ENCODE peak calls at places on chromosomes 2 and 18, in ten cellular contexts. One of them, this sample, is unnamed.

GRCh38 chr2:150619607-150620330 is 132.3 kb upstream of the RND3 start:
- DNase-seq in D341Med: no peak
- DNase-seq in DMS53: no peak
- DNase-seq in NCI-H1694: no peak
- DNase-seq in left ventricle myocardium superior: no peak
- DNase-seq in PC-9: peak
- DNase-seq in body of pancreas: no peak
- DNase-seq in fibroblast of villous mesenchyme: peak
- DNase-seq in activated effector memory CD4-positive, alpha-beta T cell treated with anti-CD3 and anti-CD28 coated beads, Interleukin-2, amount 50 U/mL, for 16 hours: no peak
- DNase-seq in Ammon's horn: no peak
- DNase-seq in this sample: no peak

GRCh38 chr2:160583823-160584537 is 90.4 kb upstream of the RBMS1 start:
- DNase-seq in D341Med: no peak
- DNase-seq in body of pancreas: no peak
- DNase-seq in NCI-H1694: no peak
- DNase-seq in Ammon's horn: no peak
- DNase-seq in activated effector memory CD4-positive, alpha-beta T cell treated with anti-CD3 and anti-CD28 coated beads, Interleukin-2, amount 50 U/mL, for 16 hours: no peak
- DNase-seq in left ventricle myocardium superior: no peak
- DNase-seq in DMS53: no peak
- DNase-seq in fibroblast of villous mesenchyme: no peak
- DNase-seq in PC-9: no peak
- DNase-seq in this sample: no peak

GRCh38 chr2:15666776-15667578 is 75.3 kb downstream of the DDX1 start:
- DNase-seq in DMS53: no peak
- DNase-seq in PC-9: no peak
- DNase-seq in fibroblast of villous mesenchyme: peak
- DNase-seq in Ammon's horn: no peak
- DNase-seq in NCI-H1694: no peak
- DNase-seq in body of pancreas: no peak
- DNase-seq in D341Med: no peak
- DNase-seq in left ventricle myocardium superior: no peak
- DNase-seq in activated effector memory CD4-positive, alpha-beta T cell treated with anti-CD3 and anti-CD28 coated beads, Interleukin-2, amount 50 U/mL, for 16 hours: no peak
- DNase-seq in this sample: no peak

GRCh38 chr2:236642584-236643291 is 73.1 kb downstream of the ACKR3 start:
- DNase-seq in Ammon's horn: no peak
- DNase-seq in activated effector memory CD4-positive, alpha-beta T cell treated with anti-CD3 and anti-CD28 coated beads, Interleukin-2, amount 50 U/mL, for 16 hours: no peak
- DNase-seq in PC-9: peak
- DNase-seq in body of pancreas: peak
- DNase-seq in left ventricle myocardium superior: peak
- DNase-seq in fibroblast of villous mesenchyme: peak
- DNase-seq in D341Med: no peak
- DNase-seq in DMS53: no peak
- DNase-seq in NCI-H1694: no peak
- DNase-seq in this sample: peak

GRCh38 chr2:235769046-235769445 is 275.2 kb downstream of the AGAP1 start:
- DNase-seq in Ammon's horn: no peak
- DNase-seq in D341Med: no peak
- DNase-seq in activated effector memory CD4-positive, alpha-beta T cell treated with anti-CD3 and anti-CD28 coated beads, Interleukin-2, amount 50 U/mL, for 16 hours: no peak
- DNase-seq in fibroblast of villous mesenchyme: no peak
- DNase-seq in NCI-H1694: no peak
- DNase-seq in body of pancreas: no peak
- DNase-seq in left ventricle myocardium superior: no peak
- DNase-seq in PC-9: no peak
- DNase-seq in DMS53: no peak
- DNase-seq in this sample: no peak

GRCh38 chr18:13433685-13434084 is 215.1 kb downstream of the LDLRAD4 start:
- DNase-seq in body of pancreas: no peak
- DNase-seq in fibroblast of villous mesenchyme: peak
- DNase-seq in NCI-H1694: no peak
- DNase-seq in left ventricle myocardium superior: no peak
- DNase-seq in DMS53: no peak
- DNase-seq in PC-9: no peak
- DNase-seq in activated effector memory CD4-positive, alpha-beta T cell treated with anti-CD3 and anti-CD28 coated beads, Interleukin-2, amount 50 U/mL, for 16 hours: no peak
- DNase-seq in Ammon's horn: no peak
- DNase-seq in D341Med: no peak
- DNase-seq in this sample: no peak

GRCh38 chr2:5453648-5454390 is 238.4 kb upstream of the SOX11 start:
- DNase-seq in fibroblast of villous mesenchyme: peak
- DNase-seq in Ammon's horn: no peak
- DNase-seq in PC-9: no peak
- DNase-seq in body of pancreas: no peak
- DNase-seq in activated effector memory CD4-positive, alpha-beta T cell treated with anti-CD3 and anti-CD28 coated beads, Interleukin-2, amount 50 U/mL, for 16 hours: no peak
- DNase-seq in left ventricle myocardium superior: no peak
- DNase-seq in NCI-H1694: no peak
- DNase-seq in D341Med: no peak
- DNase-seq in DMS53: no peak
- DNase-seq in this sample: no peak

GRCh38 chr2:38751847-38752410 is 768 bp upstream of the SRSF7 start:
- DNase-seq in Ammon's horn: no peak
- DNase-seq in NCI-H1694: no peak
- DNase-seq in body of pancreas: no peak
- DNase-seq in D341Med: no peak
- DNase-seq in activated effector memory CD4-positive, alpha-beta T cell treated with anti-CD3 and anti-CD28 coated beads, Interleukin-2, amount 50 U/mL, for 16 hours: no peak
- DNase-seq in fibroblast of villous mesenchyme: no peak
- DNase-seq in left ventricle myocardium superior: no peak
- DNase-seq in DMS53: peak
- DNase-seq in PC-9: no peak
- DNase-seq in this sample: no peak

GRCh38 chr2:241760301-241760771 is 16.3 kb upstream of the GAL3ST2 start:
- DNase-seq in fibroblast of villous mesenchyme: no peak
- DNase-seq in left ventricle myocardium superior: no peak
- DNase-seq in body of pancreas: no peak
- DNase-seq in DMS53: no peak
- DNase-seq in Ammon's horn: no peak
- DNase-seq in NCI-H1694: no peak
- DNase-seq in activated effector memory CD4-positive, alpha-beta T cell treated with anti-CD3 and anti-CD28 coated beads, Interleukin-2, amount 50 U/mL, for 16 hours: peak
- DNase-seq in D341Med: peak
- DNase-seq in PC-9: no peak
- DNase-seq in this sample: no peak

GRCh38 chr18:62044490-62045000 is 142.3 kb downstream of the PIGN start:
- DNase-seq in activated effector memory CD4-positive, alpha-beta T cell treated with anti-CD3 and anti-CD28 coated beads, Interleukin-2, amount 50 U/mL, for 16 hours: no peak
- DNase-seq in D341Med: no peak
- DNase-seq in left ventricle myocardium superior: no peak
- DNase-seq in DMS53: no peak
- DNase-seq in fibroblast of villous mesenchyme: no peak
- DNase-seq in Ammon's horn: no peak
- DNase-seq in body of pancreas: no peak
- DNase-seq in PC-9: no peak
- DNase-seq in NCI-H1694: no peak
- DNase-seq in this sample: no peak

GRCh38 chr18:52288403-52289004 is 51.5 kb upstream of the DCC start:
- DNase-seq in left ventricle myocardium superior: no peak
- DNase-seq in PC-9: no peak
- DNase-seq in NCI-H1694: peak
- DNase-seq in DMS53: peak
- DNase-seq in fibroblast of villous mesenchyme: no peak
- DNase-seq in Ammon's horn: no peak
- DNase-seq in activated effector memory CD4-positive, alpha-beta T cell treated with anti-CD3 and anti-CD28 coated beads, Interleukin-2, amount 50 U/mL, for 16 hours: no peak
- DNase-seq in D341Med: peak
- DNase-seq in body of pancreas: peak
- DNase-seq in this sample: peak

GRCh38 chr2:11123856-11124759 is 31.2 kb upstream of the SLC66A3 start:
- DNase-seq in DMS53: peak
- DNase-seq in activated effector memory CD4-positive, alpha-beta T cell treated with anti-CD3 and anti-CD28 coated beads, Interleukin-2, amount 50 U/mL, for 16 hours: peak
- DNase-seq in PC-9: peak
- DNase-seq in D341Med: peak
- DNase-seq in fibroblast of villous mesenchyme: peak
- DNase-seq in NCI-H1694: peak
- DNase-seq in body of pancreas: peak
- DNase-seq in left ventricle myocardium superior: peak
- DNase-seq in Ammon's horn: peak
- DNase-seq in this sample: peak

GRCh38 chr2:58521803-58522602 is 280.9 kb upstream of the FANCL start:
- DNase-seq in PC-9: no peak
- DNase-seq in Ammon's horn: no peak
- DNase-seq in DMS53: no peak
- DNase-seq in fibroblast of villous mesenchyme: no peak
- DNase-seq in body of pancreas: no peak
- DNase-seq in left ventricle myocardium superior: no peak
- DNase-seq in activated effector memory CD4-positive, alpha-beta T cell treated with anti-CD3 and anti-CD28 coated beads, Interleukin-2, amount 50 U/mL, for 16 hours: no peak
- DNase-seq in D341Med: peak
- DNase-seq in NCI-H1694: peak
- DNase-seq in this sample: no peak

GRCh38 chr2:30373881-30374302 is 73.2 kb upstream of the LCLAT1 start:
- DNase-seq in PC-9: peak
- DNase-seq in fibroblast of villous mesenchyme: peak
- DNase-seq in Ammon's horn: no peak
- DNase-seq in D341Med: no peak
- DNase-seq in NCI-H1694: no peak
- DNase-seq in left ventricle myocardium superior: no peak
- DNase-seq in activated effector memory CD4-positive, alpha-beta T cell treated with anti-CD3 and anti-CD28 coated beads, Interleukin-2, amount 50 U/mL, for 16 hours: no peak
- DNase-seq in body of pancreas: no peak
- DNase-seq in DMS53: no peak
- DNase-seq in this sample: no peak

GRCh38 chr2:230925443-230925878 is 419 bp upstream of the GPR55 start:
- DNase-seq in Ammon's horn: no peak
- DNase-seq in D341Med: no peak
- DNase-seq in activated effector memory CD4-positive, alpha-beta T cell treated with anti-CD3 and anti-CD28 coated beads, Interleukin-2, amount 50 U/mL, for 16 hours: peak
- DNase-seq in PC-9: no peak
- DNase-seq in fibroblast of villous mesenchyme: no peak
- DNase-seq in DMS53: no peak
- DNase-seq in body of pancreas: no peak
- DNase-seq in left ventricle myocardium superior: no peak
- DNase-seq in NCI-H1694: no peak
- DNase-seq in this sample: peak

GRCh38 chr2:36973320-36973719 is 7.0 kb upstream of the STRN start:
- DNase-seq in PC-9: no peak
- DNase-seq in body of pancreas: no peak
- DNase-seq in fibroblast of villous mesenchyme: no peak
- DNase-seq in D341Med: no peak
- DNase-seq in activated effector memory CD4-positive, alpha-beta T cell treated with anti-CD3 and anti-CD28 coated beads, Interleukin-2, amount 50 U/mL, for 16 hours: no peak
- DNase-seq in left ventricle myocardium superior: no peak
- DNase-seq in NCI-H1694: no peak
- DNase-seq in DMS53: no peak
- DNase-seq in Ammon's horn: no peak
- DNase-seq in this sample: no peak

GRCh38 chr2:65663831-65664407 is 231.5 kb upstream of the SPRED2 start:
- DNase-seq in fibroblast of villous mesenchyme: peak
- DNase-seq in DMS53: no peak
- DNase-seq in D341Med: no peak
- DNase-seq in NCI-H1694: no peak
- DNase-seq in activated effector memory CD4-positive, alpha-beta T cell treated with anti-CD3 and anti-CD28 coated beads, Interleukin-2, amount 50 U/mL, for 16 hours: no peak
- DNase-seq in PC-9: no peak
- DNase-seq in body of pancreas: no peak
- DNase-seq in Ammon's horn: no peak
- DNase-seq in left ventricle myocardium superior: no peak
- DNase-seq in this sample: no peak

GRCh38 chr2:145692971-145693478 is 1173.1 kb upstream of the ZEB2 start:
- DNase-seq in body of pancreas: no peak
- DNase-seq in NCI-H1694: peak
- DNase-seq in left ventricle myocardium superior: no peak
- DNase-seq in activated effector memory CD4-positive, alpha-beta T cell treated with anti-CD3 and anti-CD28 coated beads, Interleukin-2, amount 50 U/mL, for 16 hours: no peak
- DNase-seq in DMS53: no peak
- DNase-seq in fibroblast of villous mesenchyme: peak
- DNase-seq in D341Med: no peak
- DNase-seq in Ammon's horn: peak
- DNase-seq in PC-9: peak
- DNase-seq in this sample: no peak

GRCh38 chr2:168814046-168814445 is 11.6 kb downstream of the NOSTRIN start:
- DNase-seq in activated effector memory CD4-positive, alpha-beta T cell treated with anti-CD3 and anti-CD28 coated beads, Interleukin-2, amount 50 U/mL, for 16 hours: no peak
- DNase-seq in PC-9: no peak
- DNase-seq in Ammon's horn: no peak
- DNase-seq in fibroblast of villous mesenchyme: peak
- DNase-seq in NCI-H1694: no peak
- DNase-seq in left ventricle myocardium superior: no peak
- DNase-seq in DMS53: peak
- DNase-seq in D341Med: no peak
- DNase-seq in body of pancreas: no peak
- DNase-seq in this sample: no peak

GRCh38 chr2:69375494-69376353 is 11.3 kb downstream of the GFPT1 start:
- DNase-seq in PC-9: no peak
- DNase-seq in NCI-H1694: peak
- DNase-seq in Ammon's horn: no peak
- DNase-seq in body of pancreas: no peak
- DNase-seq in activated effector memory CD4-positive, alpha-beta T cell treated with anti-CD3 and anti-CD28 coated beads, Interleukin-2, amount 50 U/mL, for 16 hours: no peak
- DNase-seq in fibroblast of villous mesenchyme: peak
- DNase-seq in D341Med: peak
- DNase-seq in DMS53: peak
- DNase-seq in left ventricle myocardium superior: no peak
- DNase-seq in this sample: no peak

GRCh38 chr2:118837621-118838020 is 9.8 kb downstream of the EN1 start:
- DNase-seq in PC-9: no peak
- DNase-seq in body of pancreas: no peak
- DNase-seq in activated effector memory CD4-positive, alpha-beta T cell treated with anti-CD3 and anti-CD28 coated beads, Interleukin-2, amount 50 U/mL, for 16 hours: no peak
- DNase-seq in fibroblast of villous mesenchyme: no peak
- DNase-seq in D341Med: no peak
- DNase-seq in NCI-H1694: no peak
- DNase-seq in DMS53: no peak
- DNase-seq in left ventricle myocardium superior: no peak
- DNase-seq in Ammon's horn: no peak
- DNase-seq in this sample: no peak

GRCh38 chr18:8107426-8107825 is 501.8 kb upstream of the RAB12 start:
- DNase-seq in left ventricle myocardium superior: no peak
- DNase-seq in body of pancreas: no peak
- DNase-seq in Ammon's horn: no peak
- DNase-seq in NCI-H1694: no peak
- DNase-seq in activated effector memory CD4-positive, alpha-beta T cell treated with anti-CD3 and anti-CD28 coated beads, Interleukin-2, amount 50 U/mL, for 16 hours: no peak
- DNase-seq in PC-9: no peak
- DNase-seq in fibroblast of villous mesenchyme: no peak
- DNase-seq in D341Med: no peak
- DNase-seq in DMS53: no peak
- DNase-seq in this sample: no peak

GRCh38 chr2:213157242-213157641 is 5.8 kb upstream of the IKZF2 start:
- DNase-seq in activated effector memory CD4-positive, alpha-beta T cell treated with anti-CD3 and anti-CD28 coated beads, Interleukin-2, amount 50 U/mL, for 16 hours: no peak
- DNase-seq in D341Med: no peak
- DNase-seq in body of pancreas: no peak
- DNase-seq in DMS53: no peak
- DNase-seq in left ventricle myocardium superior: no peak
- DNase-seq in Ammon's horn: no peak
- DNase-seq in fibroblast of villous mesenchyme: no peak
- DNase-seq in NCI-H1694: no peak
- DNase-seq in PC-9: no peak
- DNase-seq in this sample: no peak

GRCh38 chr18:42925036-42925435 is 190.4 kb downstream of the RIT2 start:
- DNase-seq in fibroblast of villous mesenchyme: peak
- DNase-seq in activated effector memory CD4-positive, alpha-beta T cell treated with anti-CD3 and anti-CD28 coated beads, Interleukin-2, amount 50 U/mL, for 16 hours: no peak
- DNase-seq in D341Med: no peak
- DNase-seq in Ammon's horn: no peak
- DNase-seq in left ventricle myocardium superior: no peak
- DNase-seq in DMS53: no peak
- DNase-seq in NCI-H1694: no peak
- DNase-seq in body of pancreas: no peak
- DNase-seq in PC-9: no peak
- DNase-seq in this sample: no peak

GRCh38 chr2:55296393-55296792 is 27.4 kb upstream of the MTIF2 start:
- DNase-seq in DMS53: no peak
- DNase-seq in D341Med: no peak
- DNase-seq in body of pancreas: no peak
- DNase-seq in left ventricle myocardium superior: no peak
- DNase-seq in fibroblast of villous mesenchyme: no peak
- DNase-seq in Ammon's horn: no peak
- DNase-seq in NCI-H1694: no peak
- DNase-seq in activated effector memory CD4-positive, alpha-beta T cell treated with anti-CD3 and anti-CD28 coated beads, Interleukin-2, amount 50 U/mL, for 16 hours: no peak
- DNase-seq in PC-9: no peak
- DNase-seq in this sample: no peak

GRCh38 chr18:46950064-46950656 is 32.8 kb downstream of the KATNAL2 start:
- DNase-seq in PC-9: no peak
- DNase-seq in activated effector memory CD4-positive, alpha-beta T cell treated with anti-CD3 and anti-CD28 coated beads, Interleukin-2, amount 50 U/mL, for 16 hours: no peak
- DNase-seq in left ventricle myocardium superior: no peak
- DNase-seq in DMS53: peak
- DNase-seq in NCI-H1694: peak
- DNase-seq in body of pancreas: no peak
- DNase-seq in D341Med: peak
- DNase-seq in Ammon's horn: no peak
- DNase-seq in fibroblast of villous mesenchyme: peak
- DNase-seq in this sample: no peak

GRCh38 chr2:40371525-40372277 is 80.2 kb downstream of the SLC8A1 start:
- DNase-seq in NCI-H1694: no peak
- DNase-seq in body of pancreas: peak
- DNase-seq in left ventricle myocardium superior: no peak
- DNase-seq in activated effector memory CD4-positive, alpha-beta T cell treated with anti-CD3 and anti-CD28 coated beads, Interleukin-2, amount 50 U/mL, for 16 hours: no peak
- DNase-seq in D341Med: peak
- DNase-seq in PC-9: no peak
- DNase-seq in fibroblast of villous mesenchyme: peak
- DNase-seq in DMS53: peak
- DNase-seq in Ammon's horn: peak
- DNase-seq in this sample: peak

GRCh38 chr2:156380117-156380645 is 47.7 kb upstream of the NR4A2 start:
- DNase-seq in DMS53: no peak
- DNase-seq in fibroblast of villous mesenchyme: no peak
- DNase-seq in body of pancreas: no peak
- DNase-seq in Ammon's horn: no peak
- DNase-seq in NCI-H1694: no peak
- DNase-seq in left ventricle myocardium superior: no peak
- DNase-seq in D341Med: no peak
- DNase-seq in activated effector memory CD4-positive, alpha-beta T cell treated with anti-CD3 and anti-CD28 coated beads, Interleukin-2, amount 50 U/mL, for 16 hours: no peak
- DNase-seq in PC-9: no peak
- DNase-seq in this sample: no peak